ENCODE peak calls at places on chromosome 5, in seven cellular contexts. N, R, V, A, Y, F and O are unnamed samples.

GRCh38 chr5:95856501-95856981 is 34.0 kb upstream of the GLRX start:
- DNase-seq in A (no peak), Y (no peak), R (no peak), N (no peak), V (no peak), F (no peak), O (no peak)

GRCh38 chr5:65760504-65761275 is 38.7 kb downstream of the NLN start:
- DNase-seq in R (peak; percentile 65), Y (no peak), V (peak; percentile 29), A (no peak), F (peak; percentile 14), N (peak; percentile 42), O (peak; percentile 29)

GRCh38 chr5:148343049-148343413 is 7.7 kb downstream of the SPINK9 start:
- DNase-seq in A (no peak), Y (no peak), V (no peak), F (no peak), N (no peak), R (peak; percentile 93), O (no peak)

GRCh38 chr5:132394681-132395259 is 25.3 kb downstream of the SLC22A5 start:
- DNase-seq in N (no peak), Y (no peak), R (no peak), F (no peak), V (no peak), A (no peak), O (no peak)

GRCh38 chr5:2910401-2911175 is 159.1 kb upstream of the IRX2 start:
- DNase-seq in V (no peak), N (no peak), R (no peak), F (no peak), A (no peak), Y (no peak), O (no peak)

GRCh38 chr5:4700082-4700481 is 440.0 kb upstream of the ADAMTS16 start:
- DNase-seq in N (peak; percentile 2), Y (no peak), V (no peak), A (no peak), F (no peak), R (peak; percentile 74), O (peak; percentile 54)

GRCh38 chr5:150085950-150086715 is at the start of gene CSF1R:
- DNase-seq in R (no peak), F (no peak), V (no peak), Y (no peak), A (no peak), N (no peak), O (no peak)

GRCh38 chr5:68320094-68320986 is 104.8 kb downstream of the PIK3R1 start:
- DNase-seq in A (no peak), F (no peak), R (no peak), Y (no peak), V (no peak), N (no peak), O (no peak)

GRCh38 chr5:104793031-104793430 is 1230.4 kb upstream of the NUDT12 start:
- DNase-seq in F (peak; percentile 11), Y (no peak), N (no peak), A (no peak), R (peak; percentile 0), V (no peak), O (no peak)

GRCh38 chr5:172187118-172188032 is 649 bp downstream of the STK10 start:
- DNase-seq in F (peak; percentile 32), A (no peak), R (peak; percentile 92), N (no peak), V (peak; percentile 61), Y (peak; percentile 57), O (peak; percentile 46)

GRCh38 chr5:139677404-139678282 is 29.5 kb downstream of the CXXC5 start:
- DNase-seq in F (no peak), V (no peak), Y (no peak), A (no peak), R (no peak), N (no peak), O (peak; percentile 78)

GRCh38 chr5:88452820-88453219 is 184.2 kb upstream of the TMEM161B start:
- DNase-seq in V (no peak), F (no peak), A (no peak), Y (no peak), N (no peak), R (peak; percentile 29), O (no peak)

GRCh38 chr5:158737536-158738027 is 362.1 kb downstream of the EBF1 start:
- DNase-seq in R (no peak), N (no peak), F (no peak), A (no peak), V (no peak), Y (no peak), O (no peak)

GRCh38 chr5:179218586-179219330 is 126.5 kb downstream of the ADAMTS2 start:
- DNase-seq in N (no peak), V (no peak), A (no peak), R (no peak), F (no peak), Y (no peak), O (no peak)

GRCh38 chr5:123735384-123735783 is 223.4 kb downstream of the CSNK1G3 start:
- DNase-seq in R (peak; percentile 24), N (no peak), A (no peak), Y (no peak), V (no peak), F (no peak), O (no peak)

GRCh38 chr5:59766394-59766793 is 127.1 kb downstream of the PDE4D start:
- DNase-seq in R (peak; percentile 35), V (no peak), N (no peak), A (no peak), Y (no peak), F (no peak), O (peak; percentile 63)

GRCh38 chr5:3957658-3958057 is 362.0 kb downstream of the IRX1 start:
- DNase-seq in V (no peak), F (no peak), R (no peak), A (no peak), N (no peak), Y (no peak), O (no peak)

GRCh38 chr5:172276214-172276613 is 7.3 kb downstream of the UBTD2 start:
- DNase-seq in Y (no peak), R (peak; percentile 79), A (no peak), V (no peak), F (no peak), N (no peak), O (no peak)

GRCh38 chr5:34490501-34491250 is 165.5 kb upstream of the RAI14 start:
- DNase-seq in N (no peak), R (no peak), F (no peak), A (no peak), V (no peak), Y (no peak), O (no peak)

GRCh38 chr5:179344301-179345178 is 721 bp downstream of the ADAMTS2 start:
- DNase-seq in Y (peak; percentile 48), V (no peak), F (no peak), R (no peak), A (no peak), N (no peak), O (no peak)

GRCh38 chr5:102511666-102512065 is 12.9 kb upstream of the SLCO6A1 start:
- DNase-seq in A (no peak), F (no peak), R (peak; percentile 6), N (peak; percentile 22), V (no peak), Y (no peak), O (peak; percentile 37)

GRCh38 chr5:135478938-135479337 is 26.8 kb upstream of the TIFAB start:
- DNase-seq in F (no peak), A (no peak), N (no peak), R (no peak), Y (no peak), V (no peak), O (no peak)

GRCh38 chr5:154646841-154647759 is 108.1 kb upstream of the LARP1 start:
- DNase-seq in F (no peak), R (peak; percentile 73), Y (peak; percentile 56), N (no peak), V (no peak), A (no peak), O (peak; percentile 88)

GRCh38 chr5:109786177-109786576 is 96.5 kb downstream of the MAN2A1 start:
- DNase-seq in Y (no peak), R (no peak), F (no peak), N (no peak), A (no peak), V (no peak), O (no peak)

GRCh38 chr5:181052526-181052927 is 12.5 kb downstream of the BTNL9 start:
- DNase-seq in Y (no peak), V (no peak), F (no peak), R (peak; percentile 10), A (no peak), N (no peak), O (no peak)

GRCh38 chr5:43042626-43043399 is 2.7 kb upstream of the ANXA2R start:
- DNase-seq in F (no peak), V (peak; percentile 56), R (peak; percentile 71), N (no peak), Y (no peak), A (no peak), O (peak; percentile 76)

GRCh38 chr5:80092521-80093107 is 57.5 kb downstream of the THBS4 start:
- DNase-seq in F (no peak), Y (no peak), N (no peak), V (no peak), A (no peak), R (no peak), O (no peak)